ENCODE peak calls at places on chromosome 11, in six cellular contexts. Z, P, X, A, K and T are unnamed samples.
A peak's percentile ranks its signal among the peaks of the same experiment; 100 is the strongest.

GRCh38 chr11:94721565-94722292 is 46.4 kb upstream of the AMOTL1 start:
- DNase-seq in Z (no peak), P (no peak), X (no peak), A (no peak), K (no peak), T (no peak)

GRCh38 chr11:87007938-87008337 is 29.8 kb upstream of the TMEM135 start:
- DNase-seq in Z (no peak), P (peak; percentile 73), X (no peak), A (peak; percentile 23), K (no peak), T (no peak)

GRCh38 chr11:2555891-2556290 is 111.1 kb downstream of the KCNQ1 start:
- DNase-seq in Z (no peak), P (no peak), X (peak; percentile 2), A (no peak), K (no peak), T (no peak)

GRCh38 chr11:69293819-69294505 is at the start of gene MYEOV:
- DNase-seq in Z (peak; percentile 98), P (peak; percentile 31), X (no peak), A (no peak), K (no peak), T (no peak)

GRCh38 chr11:117824571-117825537 is at the start of gene FXYD2:
- DNase-seq in Z (no peak), P (no peak), X (peak; percentile 56), A (no peak), K (peak; percentile 46), T (no peak)

GRCh38 chr11:108887436-108888238 is 222.8 kb downstream of the DDX10 start:
- DNase-seq in Z (no peak), P (peak; percentile 90), X (no peak), A (peak; percentile 53), K (no peak), T (no peak)

GRCh38 chr11:28400236-28401100 is 292.3 kb downstream of the METTL15 start:
- DNase-seq in Z (no peak), P (peak; percentile 15), X (no peak), A (no peak), K (no peak), T (no peak)

GRCh38 chr11:27722117-27722844 is 22.0 kb upstream of the BDNF start:
- DNase-seq in Z (no peak), P (peak; percentile 43), X (no peak), A (no peak), K (no peak), T (no peak)

GRCh38 chr11:119065369-119065768 is 2.2 kb upstream of the VPS11 start:
- DNase-seq in Z (peak; percentile 69), P (peak; percentile 46), X (no peak), A (no peak), K (no peak), T (no peak)

GRCh38 chr11:35584321-35584720 is 33.9 kb upstream of the FJX1 start:
- DNase-seq in Z (no peak), P (peak; percentile 65), X (no peak), A (peak; percentile 55), K (no peak), T (no peak)

GRCh38 chr11:75173336-75173735 is 22.4 kb downstream of the SLCO2B1 start:
- DNase-seq in Z (no peak), P (no peak), X (no peak), A (no peak), K (no peak), T (no peak)

GRCh38 chr11:123246749-123247497 is 51.9 kb upstream of the CLMP start:
- DNase-seq in Z (peak; percentile 81), P (peak; percentile 75), X (peak; percentile 78), A (no peak), K (peak; percentile 65), T (no peak)

GRCh38 chr11:112320668-112321067 is 60.0 kb upstream of the PLET1 start:
- DNase-seq in Z (no peak), P (peak; percentile 87), X (peak; percentile 65), A (no peak), K (peak; percentile 31), T (peak; percentile 89)

GRCh38 chr11:70877151-70877550 is 375.2 kb downstream of the SHANK2 start:
- DNase-seq in Z (no peak), P (no peak), X (no peak), A (no peak), K (no peak), T (no peak)

GRCh38 chr11:70878366-70878765 is 374.0 kb downstream of the SHANK2 start:
- DNase-seq in Z (no peak), P (no peak), X (no peak), A (no peak), K (no peak), T (no peak)

GRCh38 chr11:70881948-70882715 is 370.2 kb downstream of the SHANK2 start:
- DNase-seq in Z (no peak), P (no peak), X (no peak), A (no peak), K (no peak), T (no peak)

GRCh38 chr11:70880416-70880815 is 372.0 kb downstream of the SHANK2 start:
- DNase-seq in Z (no peak), P (no peak), X (no peak), A (no peak), K (no peak), T (no peak)

GRCh38 chr11:70879601-70880285 is 372.6 kb downstream of the SHANK2 start:
- DNase-seq in Z (no peak), P (no peak), X (no peak), A (no peak), K (no peak), T (no peak)
- H3K4me3 ChIP-seq in Z (no peak overlapping the region), P (no peak overlapping the region), X (no peak overlapping the region), A (no peak overlapping the region), K (no peak overlapping the region), T (no peak overlapping the region)

GRCh38 chr11:93082900-93083299 is 113.4 kb downstream of the MTNR1B start:
- DNase-seq in Z (no peak), P (no peak), X (no peak), A (no peak), K (no peak), T (no peak)

GRCh38 chr11:93085097-93085496 is 112.7 kb downstream of the SLC36A4 start:
- DNase-seq in Z (no peak), P (no peak), X (no peak), A (no peak), K (no peak), T (no peak)

GRCh38 chr11:93080146-93080759 is 110.8 kb downstream of the MTNR1B start:
- DNase-seq in Z (no peak), P (no peak), X (no peak), A (no peak), K (no peak), T (no peak)

GRCh38 chr11:93075782-93076181 is 106.3 kb downstream of the MTNR1B start:
- DNase-seq in Z (no peak), P (no peak), X (no peak), A (no peak), K (no peak), T (no peak)

GRCh38 chr11:93081694-93082093 is 112.2 kb downstream of the MTNR1B start:
- DNase-seq in Z (no peak), P (no peak), X (no peak), A (no peak), K (no peak), T (no peak)
- H3K4me3 ChIP-seq in Z (no peak overlapping the region), P (no peak overlapping the region), X (no peak overlapping the region), A (no peak overlapping the region), K (no peak overlapping the region), T (no peak overlapping the region)

GRCh38 chr11:83007477-83007876 is 64.2 kb downstream of the RAB30 start:
- DNase-seq in Z (no peak), P (no peak), X (no peak), A (no peak), K (no peak), T (no peak)
- H3K4me3 ChIP-seq in Z (no peak overlapping the region), P (no peak overlapping the region), X (no peak overlapping the region), A (no peak overlapping the region), K (no peak overlapping the region), T (no peak overlapping the region)

GRCh38 chr11:10273738-10274137 is 20.3 kb downstream of the SBF2 start:
- DNase-seq in Z (no peak), P (no peak), X (no peak), A (no peak), K (no peak), T (no peak)
- H3K4me3 ChIP-seq in Z (no peak overlapping the region), P (no peak overlapping the region), X (no peak overlapping the region), A (no peak overlapping the region), K (no peak overlapping the region), T (no peak overlapping the region)

GRCh38 chr11:129749141-129749540 is 66.5 kb upstream of the TMEM45B start:
- DNase-seq in Z (no peak), P (no peak), X (no peak), A (no peak), K (no peak), T (no peak)

GRCh38 chr11:129747161-129747560 is 68.5 kb upstream of the TMEM45B start:
- DNase-seq in Z (no peak), P (peak; percentile 8), X (no peak), A (no peak), K (no peak), T (no peak)

DNA sequence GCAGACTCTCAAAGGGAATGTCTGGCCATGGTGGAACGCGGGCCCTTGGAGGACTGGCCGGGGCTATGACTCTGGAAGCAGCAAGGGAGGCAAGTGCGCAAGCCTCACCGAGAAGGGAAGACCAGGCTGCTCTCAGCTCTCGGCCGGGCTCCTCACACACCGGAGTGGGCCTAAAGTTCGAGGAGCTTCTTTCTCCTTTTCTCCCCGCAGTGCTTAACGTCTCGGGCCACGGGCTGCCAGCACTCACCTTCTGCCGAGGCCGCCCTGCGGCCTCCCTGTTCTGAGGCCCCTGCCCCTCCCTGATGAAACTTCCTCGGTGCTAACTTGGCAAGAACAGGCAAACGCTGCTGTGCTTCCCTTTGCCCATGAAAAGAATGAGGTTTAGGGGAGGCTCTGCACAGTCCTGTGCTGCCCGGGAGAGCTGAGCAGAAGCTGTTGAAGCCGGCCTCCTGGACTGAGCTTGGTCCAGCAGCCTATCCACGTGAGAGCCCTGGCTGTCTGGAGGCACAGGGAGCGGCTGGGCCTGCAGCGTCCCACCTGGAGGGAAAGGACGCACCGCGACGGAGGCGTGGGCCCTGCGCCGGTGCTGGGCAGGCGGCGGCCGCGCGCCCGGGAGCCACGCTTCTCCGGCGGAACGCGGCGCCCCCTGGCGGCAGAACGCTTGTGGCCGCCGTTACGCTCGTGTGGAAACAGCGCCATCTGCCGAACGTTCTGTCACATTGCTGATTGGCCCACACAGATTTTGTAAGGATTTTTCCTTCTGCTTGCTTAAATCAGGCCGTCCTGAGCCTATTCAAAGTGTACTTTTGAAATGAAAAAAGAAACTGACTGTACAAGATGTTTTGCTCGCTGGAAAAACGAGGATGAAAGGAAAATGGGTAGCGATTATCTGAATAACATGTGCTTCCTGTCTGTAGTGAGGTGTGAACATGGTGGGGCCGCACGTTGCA is 65.0 kb upstream of the TMEM45B start:
- DNase-seq in Z (peak; percentile 77), P (peak; percentile 62), X (peak; percentile 74), A (peak; percentile 2), K (peak; percentile 69), T (peak; percentile 9)
- H3K4me3 ChIP-seq in Z (no peak overlapping the region), P (peak overlapping the region; percentile 38), X (peak overlapping the region; percentile 21), A (no peak overlapping the region), K (peak overlapping the region; percentile 32), T (peak overlapping the region; percentile 32)

GRCh38 chr11:114033572-114033971 is 25.9 kb upstream of the ZBTB16 start:
- DNase-seq in Z (no peak), P (no peak), X (no peak), A (no peak), K (no peak), T (no peak)

GRCh38 chr11:114039551-114039950 is 20.0 kb upstream of the ZBTB16 start:
- DNase-seq in Z (no peak), P (no peak), X (no peak), A (no peak), K (no peak), T (no peak)

GRCh38 chr11:114036958-114037357 is 22.6 kb upstream of the ZBTB16 start:
- DNase-seq in Z (no peak), P (no peak), X (no peak), A (no peak), K (no peak), T (no peak)

GRCh38 chr11:114034956-114035355 is 24.6 kb upstream of the ZBTB16 start:
- DNase-seq in Z (no peak), P (no peak), X (no peak), A (no peak), K (no peak), T (no peak)

GRCh38 chr11:114036156-114036811 is 23.2 kb upstream of the ZBTB16 start:
- DNase-seq in Z (peak; percentile 80), P (peak; percentile 47), X (peak; percentile 89), A (no peak), K (peak; percentile 75), T (no peak)
- H3K4me3 ChIP-seq in Z (no peak overlapping the region), P (peak overlapping the region; percentile 39), X (peak overlapping the region; percentile 23), A (peak overlapping the region; percentile 24), K (peak overlapping the region; percentile 46), T (peak overlapping the region; percentile 35)